ENCODE peak calls at places on chromosome 7, in six cellular contexts. Q is neuronal stem cell, N is astrocyte of the spinal cord, P is B cell, C is naive B cell, U is T-cell. R is an unnamed sample.

GRCh38 chr7:36638140-36638539 is 86.2 kb downstream of the AOAH start:
- DNase-seq in N (no peak), U (no peak), C (no peak), Q (no peak), P (no peak), R (no peak)

GRCh38 chr7:2068693-2069471 is 163.9 kb downstream of the MAD1L1 start:
- DNase-seq in N (no peak), C (no peak), Q (no peak), P (no peak), U (no peak), R (peak)

GRCh38 chr7:112495820-112496462 is 15.2 kb downstream of the LSMEM1 start:
- DNase-seq in N (peak), C (peak), P (no peak), U (peak), Q (peak), R (peak)

GRCh38 chr7:17090751-17091150 is 207.7 kb upstream of the AHR start:
- DNase-seq in P (no peak), U (no peak), Q (no peak), C (no peak), N (peak), R (no peak)

GRCh38 chr7:28840515-28841125 is 117.5 kb downstream of the TRIL start:
- DNase-seq in P (no peak), C (no peak), N (no peak), U (no peak), Q (no peak), R (peak)

GRCh38 chr7:80369321-80369720 is 142.5 kb downstream of the GNAT3 start:
- DNase-seq in N (no peak), P (no peak), U (no peak), C (no peak), Q (no peak), R (no peak)

GRCh38 chr7:22350466-22351328 is 6.3 kb downstream of the RAPGEF5 start:
- DNase-seq in U (no peak), N (peak), C (no peak), Q (no peak), P (no peak), R (peak)

GRCh38 chr7:26372738-26373137 is 81.1 kb downstream of the SNX10 start:
- DNase-seq in Q (no peak), U (no peak), N (no peak), C (no peak), P (no peak), R (no peak)

GRCh38 chr7:102404005-102404861 is 8.1 kb downstream of the PRKRIP1 start:
- DNase-seq in C (peak), P (peak), Q (peak), U (peak), N (peak), R (peak)

GRCh38 chr7:142796501-142797341 is 26.0 kb downstream of the PRSS2 start:
- DNase-seq in Q (no peak), C (peak), U (no peak), P (peak), N (no peak), R (no peak)

GRCh38 chr7:68291710-68292109 is 1295.1 kb downstream of the TYW1 start:
- DNase-seq in N (no peak), U (no peak), P (no peak), C (no peak), Q (no peak), R (no peak)

GRCh38 chr7:116582806-116583444 is 58.1 kb downstream of the CAV1 start:
- DNase-seq in U (no peak), P (no peak), N (peak), Q (no peak), C (no peak), R (no peak)

GRCh38 chr7:1160665-1161010 is 642 bp upstream of the ZFAND2A start:
- DNase-seq in P (no peak), C (no peak), U (no peak), Q (no peak), N (no peak), R (peak)

GRCh38 chr7:101081432-101081831 is 3.8 kb upstream of the TRIM56 start:
- DNase-seq in C (no peak), Q (no peak), U (no peak), N (no peak), P (no peak), R (no peak)

GRCh38 chr7:109637428-109637827 is 1067.8 kb downstream of the DNAJB9 start:
- DNase-seq in N (no peak), C (no peak), P (no peak), Q (no peak), U (no peak), R (no peak)

GRCh38 chr7:70354409-70355169 is 756.3 kb downstream of the AUTS2 start:
- DNase-seq in U (no peak), Q (no peak), C (peak), N (no peak), P (peak), R (no peak)

GRCh38 chr7:105493196-105493927 is 28.7 kb downstream of the PUS7 start:
- DNase-seq in U (no peak), N (no peak), Q (no peak), P (no peak), C (no peak), R (no peak)

GRCh38 chr7:157981778-157982177 is 605.8 kb downstream of the PTPRN2 start:
- DNase-seq in Q (no peak), C (no peak), P (no peak), U (no peak), N (no peak), R (no peak)

R was measured in HuH-7.5.